ENCODE peak calls at places on chromosomes 4 and X, in nine cellular contexts. Y, D, W, G, K, I, H, B and V are unnamed samples.
A peak's percentile ranks its signal among the peaks of the same experiment; 100 is the strongest.

GRCh38 chr4:71231073-71231752 is 107.6 kb upstream of the SLC4A4 start:
- DNase-seq in Y (peak; percentile 66), D (peak; percentile 99), W (peak; percentile 81), G (no peak), K (peak; percentile 90), I (no peak), H (no peak), B (peak; percentile 74), V (peak; percentile 72)

GRCh38 chrX:7139202-7140081 is 8.1 kb upstream of the STS start:
- DNase-seq in Y (peak; percentile 84), D (no peak), W (no peak), G (no peak), K (no peak), I (peak; percentile 77), H (no peak), B (no peak), V (no peak)

GRCh38 chr4:37812713-37813112 is 13.8 kb upstream of the PGM2 start:
- DNase-seq in Y (peak; percentile 60), D (no peak), W (no peak), G (peak; percentile 23), K (no peak), I (peak; percentile 34), H (no peak), B (no peak), V (no peak)

GRCh38 chr4:175562111-175562510 is 250.0 kb downstream of the GPM6A start:
- DNase-seq in Y (no peak), D (no peak), W (no peak), G (no peak), K (no peak), I (no peak), H (no peak), B (no peak), V (no peak)

GRCh38 chr4:168440442-168441264 is 39.6 kb downstream of the DDX60L start:
- DNase-seq in Y (peak; percentile 80), D (no peak), W (no peak), G (peak; percentile 71), K (no peak), I (peak; percentile 81), H (no peak), B (no peak), V (no peak)

GRCh38 chr4:127410644-127411043 is 222.1 kb upstream of the INTU start:
- DNase-seq in Y (no peak), D (no peak), W (no peak), G (no peak), K (no peak), I (no peak), H (no peak), B (no peak), V (no peak)

GRCh38 chr4:110020139-110020538 is 107.5 kb downstream of the EGF start:
- DNase-seq in Y (peak; percentile 60), D (no peak), W (no peak), G (peak; percentile 79), K (no peak), I (no peak), H (no peak), B (no peak), V (no peak)

GRCh38 chrX:25034889-25035288 is 19.1 kb upstream of the ARX start:
- DNase-seq in Y (no peak), D (no peak), W (no peak), G (peak; percentile 68), K (no peak), I (no peak), H (no peak), B (no peak), V (no peak)

GRCh38 chr4:169612869-169613859 is 781 bp upstream of the NEK1 start:
- DNase-seq in Y (peak; percentile 76), D (peak; percentile 85), W (peak; percentile 87), G (peak; percentile 92), K (peak; percentile 74), I (peak; percentile 90), H (peak; percentile 78), B (peak; percentile 75), V (peak; percentile 78)

GRCh38 chr4:76270776-76271175 is 19.3 kb downstream of the FAM47E start:
- DNase-seq in Y (no peak), D (no peak), W (no peak), G (no peak), K (no peak), I (no peak), H (no peak), B (no peak), V (no peak)

GRCh38 chrX:138026211-138026610 is 460.3 kb downstream of the ZIC3 start:
- DNase-seq in Y (no peak), D (no peak), W (no peak), G (peak; percentile 21), K (no peak), I (no peak), H (peak; percentile 6), B (peak; percentile 48), V (no peak)

GRCh38 chr4:173281420-173282333 is 52.5 kb downstream of the HMGB2 start:
- DNase-seq in Y (no peak), D (no peak), W (no peak), G (no peak), K (no peak), I (no peak), H (no peak), B (no peak), V (no peak)

GRCh38 chrX:40011483-40012038 is 86.2 kb downstream of the BCOR start:
- DNase-seq in Y (no peak), D (no peak), W (no peak), G (no peak), K (no peak), I (no peak), H (no peak), B (no peak), V (no peak)

GRCh38 chr4:127291316-127291715 is 341.4 kb upstream of the INTU start:
- DNase-seq in Y (no peak), D (no peak), W (no peak), G (no peak), K (no peak), I (no peak), H (no peak), B (no peak), V (no peak)

GRCh38 chrX:153649178-153649914 is 2.3 kb downstream of the DUSP9 start:
- DNase-seq in Y (no peak), D (peak; percentile 27), W (no peak), G (peak; percentile 79), K (peak; percentile 41), I (no peak), H (peak; percentile 27), B (peak; percentile 47), V (no peak)

DNA sequence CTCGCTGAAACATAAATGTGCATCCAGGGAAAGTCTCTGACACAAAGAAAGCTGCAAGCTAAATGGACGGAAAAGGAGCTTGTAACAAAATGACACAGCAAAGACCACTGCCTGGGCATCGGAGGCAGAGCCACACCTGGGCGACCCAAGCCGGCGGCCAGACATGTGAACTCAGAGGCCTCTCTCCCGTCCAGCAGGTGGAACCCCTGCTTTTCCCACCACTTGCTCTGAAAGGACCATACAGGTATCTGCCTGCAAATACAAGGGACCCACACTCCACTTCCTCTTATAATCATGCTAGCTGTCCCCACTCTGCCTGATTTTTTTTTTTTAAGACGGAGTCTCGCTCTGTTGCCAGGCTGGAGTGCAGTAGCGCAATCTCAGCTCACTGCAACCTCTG is 12.0 kb downstream of the CPLX1 start:
- DNase-seq in Y (no peak), D (no peak), W (no peak), G (no peak), K (no peak), I (no peak), H (no peak), B (no peak), V (no peak)
- H3K27me3 ChIP-seq in Y (peaks cover 11% of the 10 kb centered on the region), D (no peaks in the 10 kb centered on the region), W (peaks cover 24% of the 10 kb centered on the region), G (peaks cover 2% of the 10 kb centered on the region), K (no peaks in the 10 kb centered on the region), I (peaks cover 46% of the 10 kb centered on the region), H (peaks cover 4% of the 10 kb centered on the region), B (no peaks in the 10 kb centered on the region), V (no peaks in the 10 kb centered on the region)

GRCh38 chr4:81785338-81785737 is 313.6 kb upstream of the RASGEF1B start:
- DNase-seq in Y (no peak), D (no peak), W (no peak), G (no peak), K (no peak), I (no peak), H (no peak), B (no peak), V (no peak)

GRCh38 chr4:81783565-81783964 is 311.9 kb upstream of the RASGEF1B start:
- DNase-seq in Y (no peak), D (no peak), W (no peak), G (no peak), K (no peak), I (no peak), H (no peak), B (no peak), V (no peak)

GRCh38 chr4:81786770-81787169 is 315.1 kb upstream of the RASGEF1B start:
- DNase-seq in Y (no peak), D (no peak), W (no peak), G (no peak), K (no peak), I (no peak), H (no peak), B (no peak), V (no peak)

GRCh38 chr4:81789741-81790402 is 318.2 kb upstream of the RASGEF1B start:
- DNase-seq in Y (no peak), D (no peak), W (no peak), G (no peak), K (no peak), I (no peak), H (no peak), B (no peak), V (no peak)

GRCh38 chr4:81786063-81786763 is 314.5 kb upstream of the RASGEF1B start:
- DNase-seq in Y (no peak), D (no peak), W (peak; percentile 19), G (no peak), K (no peak), I (peak; percentile 58), H (no peak), B (peak; percentile 31), V (no peak)
- H3K27ac ChIP-seq in Y (no peak overlapping the region), D (no peak overlapping the region), W (no peak overlapping the region), G (no peak overlapping the region), K (no peak overlapping the region), I (no peak overlapping the region), H (no peak overlapping the region), B (no peak overlapping the region), V (peak overlapping the region; percentile 19)

GRCh38 chr4:6520051-6520450 is 47.6 kb upstream of the PPP2R2C start:
- DNase-seq in Y (no peak), D (no peak), W (no peak), G (no peak), K (no peak), I (no peak), H (no peak), B (no peak), V (no peak)
- H3K27me3 ChIP-seq in Y (no peaks in the 10 kb centered on the region), D (no peaks in the 10 kb centered on the region), W (no peaks in the 10 kb centered on the region), G (no peaks in the 10 kb centered on the region), K (no peaks in the 10 kb centered on the region), I (no peaks in the 10 kb centered on the region), H (no peaks in the 10 kb centered on the region), B (peaks cover 88% of the 10 kb centered on the region), V (no peaks in the 10 kb centered on the region)

DNA sequence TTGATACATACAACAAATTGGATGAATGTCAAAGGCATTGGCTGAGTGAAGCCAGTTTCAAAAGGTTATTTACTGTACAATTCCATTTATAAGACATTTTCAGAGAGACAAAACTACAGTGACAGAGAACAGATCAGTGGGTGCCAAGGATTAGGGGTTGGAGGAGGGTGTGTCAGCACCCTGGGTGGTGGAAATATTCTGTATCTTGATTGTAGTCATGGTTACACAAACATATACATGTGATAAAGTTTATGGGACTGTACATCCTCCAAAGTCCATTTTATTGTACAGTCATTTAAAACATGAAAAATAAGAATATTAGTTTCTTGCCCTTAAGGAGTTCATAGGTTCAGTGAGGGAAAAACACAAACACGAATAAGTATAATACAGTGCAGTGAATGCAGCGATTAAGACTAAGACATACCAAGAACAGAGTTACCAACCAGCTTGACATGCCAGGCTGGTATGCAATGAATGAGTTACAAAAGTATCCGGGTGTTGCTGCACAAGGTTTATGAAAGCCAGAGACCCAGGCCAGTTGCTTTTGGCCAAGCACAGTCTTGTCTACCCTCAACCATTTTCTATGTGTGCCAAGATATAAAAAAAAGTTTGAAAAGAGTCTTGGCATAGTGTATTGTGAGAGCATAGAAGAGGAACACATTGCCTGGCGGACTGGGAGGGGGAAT is 123.6 kb downstream of the MSL3 start:
- DNase-seq in Y (no peak), D (no peak), W (no peak), G (no peak), K (no peak), I (no peak), H (no peak), B (no peak), V (no peak)
- H3K27ac ChIP-seq in Y (no peak overlapping the region), D (no peak overlapping the region), W (no peak overlapping the region), G (no peak overlapping the region), K (no peak overlapping the region), I (no peak overlapping the region), H (no peak overlapping the region), B (no peak overlapping the region), V (no peak overlapping the region)